ENCODE peak calls at places on chromosomes 4 and X, in six cellular contexts. D is Caki2; N is aorta; X is cardiac fibroblast; T is cardiac muscle cell; H is stimulated activated CD8-positive, alpha-beta memory T cell treated with anti-CD3 and anti-CD28 coated beads, Interleukin-4, amount 100 ng/mL, for 1 hour. A is an unnamed sample.

GRCh38 chr4:100081511-100081910 is 108.8 kb downstream of the DDIT4L start:
- DNase-seq in X (no peak), D (no peak), N (no peak), H (no peak), T (no peak), A (peak; percentile 61)

GRCh38 chr4:6116696-6117285 is 83.6 kb downstream of the JAKMIP1 start:
- DNase-seq in H (no peak), X (no peak), T (no peak), D (no peak), N (no peak), A (no peak)

GRCh38 chrX:47648376-47648775 is 2.0 kb downstream of the ELK1 start:
- DNase-seq in N (no peak), D (no peak), X (no peak), T (no peak), H (no peak), A (no peak)

GRCh38 chr4:160835789-160836188 is 1328.0 kb downstream of the FSTL5 start:
- DNase-seq in X (no peak), T (peak; percentile 13), H (no peak), N (no peak), D (peak; percentile 43), A (peak; percentile 25)

GRCh38 chr4:78331186-78331585 is 220.4 kb upstream of the ANXA3 start:
- DNase-seq in T (no peak), H (no peak), N (no peak), D (no peak), X (no peak), A (no peak)

GRCh38 chrX:21725498-21725897 is 32.4 kb downstream of the SMPX start:
- DNase-seq in H (no peak), D (no peak), X (no peak), T (peak; percentile 20), N (no peak), A (peak; percentile 46)

GRCh38 chr4:23323436-23323835 is 566.4 kb downstream of the PPARGC1A start:
- DNase-seq in D (no peak), N (no peak), T (no peak), X (no peak), H (no peak), A (no peak)

GRCh38 chrX:137052641-137053235 is 18.9 kb upstream of the GPR101 start:
- DNase-seq in D (no peak), X (no peak), T (no peak), H (no peak), N (no peak), A (no peak)

GRCh38 chrX:95290455-95290854 is 1394.2 kb upstream of the DIAPH2 start:
- DNase-seq in N (no peak), X (no peak), D (no peak), T (peak; percentile 58), H (no peak), A (no peak)

GRCh38 chr4:165426769-165427168 is 48.0 kb downstream of the CPE start:
- DNase-seq in N (no peak), D (no peak), T (no peak), X (no peak), H (no peak), A (no peak)

GRCh38 chr4:73976716-73977115 is 5.1 kb downstream of the PF4 start:
- DNase-seq in T (no peak), X (peak; percentile 84), D (no peak), H (no peak), N (no peak), A (no peak)

GRCh38 chrX:44305921-44306320 is 37.6 kb downstream of the EFHC2 start:
- DNase-seq in N (no peak), H (no peak), D (no peak), T (no peak), X (no peak), A (no peak)

GRCh38 chr4:3414421-3415279 is 27.1 kb upstream of the HGFAC start:
- DNase-seq in N (peak; percentile 74), T (no peak), X (no peak), D (no peak), H (no peak), A (no peak)

GRCh38 chr4:11313157-11313943 is 115.3 kb downstream of the HS3ST1 start:
- DNase-seq in D (no peak), H (no peak), X (no peak), N (no peak), T (no peak), A (no peak)

GRCh38 chr4:148749403-148749802 is 307.2 kb upstream of the NR3C2 start:
- DNase-seq in H (no peak), D (peak; percentile 23), X (no peak), N (no peak), T (no peak), A (peak; percentile 46)

GRCh38 chrX:26778320-26778888 is 562.4 kb downstream of the MAGEB5 start:
- DNase-seq in N (no peak), T (no peak), H (no peak), D (no peak), X (no peak), A (no peak)

GRCh38 chrX:130253916-130254315 is 14.8 kb downstream of the ZNF280C start:
- DNase-seq in T (no peak), N (no peak), H (no peak), X (no peak), D (no peak), A (no peak)

GRCh38 chr4:4426511-4427477 is 39.9 kb downstream of the NSG1 start:
- DNase-seq in T (no peak), N (no peak), D (no peak), H (no peak), X (no peak), A (no peak)

GRCh38 chrX:9874483-9874882 is 88.3 kb downstream of the SHROOM2 start:
- DNase-seq in T (no peak), N (no peak), H (no peak), X (no peak), D (no peak), A (no peak)

GRCh38 chr4:23384741-23385140 is 505.1 kb downstream of the PPARGC1A start:
- DNase-seq in H (no peak), D (peak; percentile 20), X (peak; percentile 11), N (no peak), T (no peak), A (no peak)

GRCh38 chr4:143616771-143617170 is 83.7 kb downstream of the FREM3 start:
- DNase-seq in N (no peak), X (no peak), D (peak; percentile 7), H (no peak), T (no peak), A (peak; percentile 84)

GRCh38 chr4:154491341-154491679 is 289 bp downstream of the DCHS2 start:
- DNase-seq in N (peak; percentile 45), H (no peak), D (peak; percentile 57), T (peak; percentile 46), X (peak; percentile 13), A (peak; percentile 48)

GRCh38 chr4:114028071-114028470 is 48.6 kb upstream of the ARSJ start:
- DNase-seq in D (no peak), T (no peak), X (peak; percentile 23), N (no peak), H (no peak), A (peak; percentile 61)

A was measured in mammary epithelial cell.